ENCODE peak calls at places on chromosomes 12 and 14, in seven cellular contexts. N, B, V, J, A, W and Q are unnamed samples.

GRCh38 chr12:12645485-12645884 is 33.8 kb downstream of the CREBL2 start:
- DNase-seq in J (no peak), W (no peak), N (peak), B (no peak), V (no peak), A (peak), Q (peak)

GRCh38 chr12:6970096-6970527 is 352 bp downstream of the PHB2 start:
- DNase-seq in V (no peak), W (no peak), A (no peak), N (no peak), J (no peak), B (peak), Q (no peak)

GRCh38 chr12:71636704-71637115 is 26.9 kb downstream of the ZFC3H1 start:
- DNase-seq in B (no peak), V (peak), A (peak), J (peak), W (no peak), N (peak), Q (peak)

GRCh38 chr12:172732-173161 is 41.2 kb downstream of the SLC6A12 start:
- DNase-seq in N (no peak), B (no peak), V (no peak), W (no peak), J (no peak), A (peak), Q (no peak)

GRCh38 chr14:104584557-104584956 is 5.0 kb downstream of the C14orf180 start:
- DNase-seq in N (no peak), B (no peak), J (no peak), V (no peak), A (no peak), W (no peak), Q (no peak)

GRCh38 chr14:91872517-91873470 is 5.5 kb upstream of the TC2N start:
- DNase-seq in B (peak), W (peak), V (peak), J (no peak), N (no peak), A (peak), Q (peak)

GRCh38 chr12:67506739-67507138 is 141.8 kb upstream of the DYRK2 start:
- DNase-seq in A (no peak), J (no peak), B (no peak), W (no peak), V (no peak), N (no peak), Q (no peak)

GRCh38 chr12:19369691-19370148 is 69.6 kb upstream of the AEBP2 start:
- DNase-seq in N (no peak), A (no peak), V (no peak), J (no peak), B (no peak), W (no peak), Q (no peak)

GRCh38 chr12:26891704-26892103 is 46.1 kb downstream of the INTS13 start:
- DNase-seq in W (no peak), N (no peak), V (no peak), J (no peak), A (no peak), B (no peak), Q (no peak)

GRCh38 chr14:35287481-35288013 is 4.6 kb upstream of the PSMA6 start:
- DNase-seq in W (no peak), A (no peak), J (no peak), N (no peak), B (no peak), V (no peak), Q (no peak)

GRCh38 chr12:102120564-102120873 is 536 bp downstream of the PARPBP start:
- DNase-seq in V (no peak), J (no peak), A (no peak), N (no peak), W (no peak), B (no peak), Q (no peak)

GRCh38 chr14:94826774-94827173 is 56.9 kb upstream of the GSC start:
- DNase-seq in J (no peak), V (no peak), W (no peak), B (no peak), N (no peak), A (no peak), Q (no peak)

GRCh38 chr12:122473543-122474323 is 27.0 kb downstream of the ZCCHC8 start:
- DNase-seq in B (no peak), V (no peak), J (no peak), W (peak), N (no peak), A (no peak), Q (no peak)

GRCh38 chr12:116693259-116694227 is 44.3 kb downstream of the SPRING1 start:
- DNase-seq in B (peak), W (no peak), J (no peak), V (no peak), A (no peak), N (peak), Q (no peak)

GRCh38 chr14:34843011-34843554 is 32.1 kb downstream of the BAZ1A start:
- DNase-seq in N (no peak), B (no peak), J (no peak), W (no peak), A (peak), V (peak), Q (no peak)

GRCh38 chr14:104343690-104344640 is 205.6 kb downstream of the KIF26A start:
- DNase-seq in J (no peak), A (no peak), W (peak), N (peak), V (no peak), B (no peak), Q (no peak)

GRCh38 chr12:106839343-106839742 is 64.9 kb downstream of the RIC8B start:
- DNase-seq in B (no peak), N (no peak), V (no peak), A (no peak), J (no peak), W (no peak), Q (no peak)

GRCh38 chr14:52741865-52742264 is 11.9 kb downstream of the STYX start:
- DNase-seq in J (no peak), A (no peak), V (no peak), B (no peak), N (no peak), W (no peak), Q (peak)